ENCODE peak calls at places on chromosomes 2 and 18, in four cellular contexts. M, K, U and E are unnamed samples.

GRCh38 chr2:72146357-72147302 is 1.0 kb downstream of the CYP26B1 start:
- DNase-seq in M (no peak), K (no peak), U (no peak), E (no peak)

GRCh38 chr2:103959174-103960125 is 894.5 kb upstream of the POU3F3 start:
- DNase-seq in M (no peak), K (no peak), U (no peak), E (no peak)

GRCh38 chr2:111687911-111688310 is 196.1 kb downstream of the ANAPC1 start:
- DNase-seq in M (no peak), K (no peak), U (no peak), E (no peak)

GRCh38 chr2:145752091-145752806 is 1232.3 kb upstream of the ZEB2 start:
- DNase-seq in M (peak; percentile 27), K (peak; percentile 94), U (peak; percentile 89), E (no peak)

GRCh38 chr2:85541753-85542457 is 2.9 kb downstream of the MAT2A start:
- DNase-seq in M (no peak), K (peak; percentile 72), U (no peak), E (no peak)

GRCh38 chr2:231308631-231309414 is 86.7 kb upstream of the B3GNT7 start:
- DNase-seq in M (no peak), K (peak; percentile 11), U (peak; percentile 48), E (no peak)

GRCh38 chr2:174025271-174026121 is 60.3 kb upstream of the SP3 start:
- DNase-seq in M (peak; percentile 94), K (peak; percentile 96), U (peak; percentile 89), E (peak; percentile 72)

GRCh38 chr2:30336978-30337841 is 105.9 kb downstream of the LBH start:
- DNase-seq in M (no peak), K (no peak), U (peak; percentile 36), E (no peak)

DNA sequence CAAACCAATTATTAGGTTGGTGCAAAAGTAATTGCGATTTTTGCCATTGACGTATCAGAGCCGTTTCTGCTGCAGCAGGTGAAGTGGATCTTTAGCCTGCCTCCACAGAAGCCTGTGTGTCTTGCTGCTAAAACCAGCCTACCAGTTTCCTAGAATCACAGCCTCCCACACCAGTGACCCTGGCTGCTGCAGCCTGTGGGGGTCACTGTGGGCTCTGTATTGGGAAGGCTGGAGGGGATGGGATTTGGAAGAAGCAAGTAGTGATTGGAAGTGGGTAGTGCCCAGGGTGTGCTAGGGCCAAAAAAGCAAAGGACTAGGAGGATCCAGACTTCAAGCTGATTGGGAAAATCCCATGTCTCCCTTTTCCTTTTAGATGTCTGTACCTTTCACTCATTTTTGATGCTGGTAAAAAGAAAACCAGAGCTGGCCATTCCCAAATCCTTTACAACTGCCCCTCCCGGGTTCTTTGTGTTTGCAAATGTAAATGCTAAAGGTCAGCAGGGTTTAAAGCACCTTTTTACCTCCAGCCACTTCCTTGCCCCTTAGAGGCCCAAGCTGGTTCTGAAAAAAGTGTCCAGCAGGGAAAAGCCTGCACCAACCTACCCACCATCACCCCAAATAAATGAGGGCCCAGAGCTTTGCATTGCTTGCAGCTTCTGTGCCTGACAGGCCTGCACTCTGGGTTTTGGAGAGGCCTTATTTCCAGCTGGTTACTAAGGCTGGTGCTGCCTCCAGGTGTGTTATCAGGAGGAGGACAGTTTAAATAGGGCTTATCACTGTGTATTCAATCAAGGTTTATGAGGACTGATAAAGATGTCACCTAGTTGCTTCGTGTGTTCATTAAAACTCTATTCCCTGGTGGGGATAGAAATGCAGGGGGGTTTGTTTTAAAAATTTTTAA is 172.0 kb downstream of the MIB1 start:
- DNase-seq in M (no peak), K (no peak), U (no peak), E (no peak)
- TF ChIP-seq CTCF in M (no peak), K (peak; percentile 15), U (no peak), E (no peak)

DNA sequence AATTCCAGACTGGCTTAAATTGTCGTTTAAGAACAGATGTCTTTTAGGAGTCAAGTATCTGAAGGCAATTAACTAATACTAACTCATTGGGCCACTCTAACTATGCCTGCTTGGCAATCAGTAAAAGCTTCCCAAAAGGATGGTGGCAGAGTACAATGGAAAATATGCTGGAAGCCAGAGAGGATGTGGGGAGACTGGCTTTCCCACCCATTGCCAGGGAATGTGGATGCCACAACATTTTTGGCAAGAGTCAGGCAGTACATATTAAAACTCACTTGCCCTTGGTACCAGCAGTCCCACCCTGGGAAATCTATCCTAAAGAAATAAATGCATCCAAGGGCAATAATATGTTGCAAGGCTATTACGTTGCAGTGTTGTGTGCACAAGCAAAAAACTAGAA is 74.0 kb upstream of the FZD7 start:
- DNase-seq in M (no peak), K (peak; percentile 19), U (no peak), E (no peak)
- TF ChIP-seq CTCF in M (no peak), K (no peak), U (no peak), E (no peak)

GRCh38 chr2:45860136-45861106 is 208.9 kb downstream of the PRKCE start:
- DNase-seq in M (peak; percentile 44), K (peak; percentile 75), U (peak; percentile 38), E (no peak)
- TF ChIP-seq CTCF in M (no peak), K (peak; percentile 2), U (no peak), E (no peak)

DNA sequence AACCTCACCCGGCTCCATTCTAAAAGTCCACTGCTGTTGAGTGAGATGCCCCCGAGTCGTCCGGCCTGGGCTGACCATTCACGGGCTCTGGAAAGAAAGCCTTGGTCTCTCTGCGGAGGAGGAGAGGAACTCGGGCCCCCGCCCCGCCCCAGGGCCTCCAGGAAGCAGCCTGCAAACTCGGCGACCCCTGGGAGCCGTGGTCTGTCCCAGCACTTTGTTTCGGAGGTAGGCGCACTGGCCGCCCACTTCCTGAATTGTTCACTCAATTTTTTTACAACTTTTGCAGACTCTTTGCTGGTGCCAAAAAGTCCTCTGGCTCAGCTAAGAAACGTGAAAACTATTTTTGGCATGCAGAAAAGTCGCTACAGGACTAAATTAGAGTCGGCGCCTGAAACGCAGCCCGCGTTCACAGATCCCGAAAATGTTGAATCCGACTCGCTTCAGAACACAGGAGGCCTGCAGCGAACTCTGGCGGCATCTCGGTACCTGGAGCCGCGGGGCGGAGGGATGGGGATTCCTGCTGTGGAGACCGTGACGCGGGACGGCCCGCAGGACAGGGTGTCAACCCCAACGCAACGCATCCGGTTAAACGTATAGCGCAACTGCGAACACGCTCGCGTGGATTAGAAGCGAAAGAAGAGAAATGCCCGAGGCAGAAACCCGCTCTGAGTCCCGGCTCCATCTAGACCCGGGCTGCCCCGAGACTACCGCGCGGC is 1.5 kb downstream of the PXDN start:
- DNase-seq in M (peak; percentile 90), K (peak; percentile 96), U (peak; percentile 90), E (no peak)
- TF ChIP-seq CTCF in M (peak; percentile 46), K (peak; percentile 63), U (peak; percentile 68), E (no peak)

DNA sequence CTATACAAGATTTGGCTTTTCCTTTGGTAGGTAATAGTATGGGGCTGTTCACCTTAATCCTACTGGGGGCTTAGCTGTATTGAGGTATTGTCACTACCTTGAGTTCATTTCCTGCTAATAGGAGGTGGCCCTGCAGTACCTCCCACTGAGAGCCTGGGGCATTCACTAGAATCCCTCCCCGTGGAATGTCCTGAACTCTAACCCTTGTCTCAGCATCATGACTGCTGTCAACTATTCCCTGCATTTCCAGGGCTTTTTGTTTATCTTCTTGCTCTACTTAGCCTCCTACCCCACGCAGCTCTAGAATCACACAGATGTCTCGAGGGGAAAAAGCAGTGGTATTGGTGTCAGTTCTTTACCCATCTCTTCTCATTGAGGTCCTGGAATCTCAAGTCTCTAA is 542.3 kb downstream of the METTL4 start:
- DNase-seq in M (no peak), K (no peak), U (no peak), E (no peak)
- TF ChIP-seq CTCF in M (no peak), K (no peak), U (no peak), E (no peak)

GRCh38 chr2:176122633-176123482 is at the start of gene HOXD9:
- DNase-seq in M (peak; percentile 76), K (no peak), U (no peak), E (no peak)

GRCh38 chr2:176121377-176122111 is 975 bp upstream of the HOXD9 start:
- DNase-seq in M (no peak), K (no peak), U (no peak), E (no peak)

GRCh38 chr2:176123483-176123843 is 944 bp downstream of the HOXD9 start:
- DNase-seq in M (no peak), K (no peak), U (no peak), E (no peak)

GRCh38 chr2:176120369-176121307 is 1.9 kb upstream of the HOXD9 start:
- DNase-seq in M (no peak), K (no peak), U (no peak), E (no peak)

GRCh38 chr2:176122266-176122632 is 270 bp upstream of the HOXD9 start:
- DNase-seq in M (no peak), K (no peak), U (no peak), E (no peak)
- TF ChIP-seq CTCF in M (no peak), K (no peak), U (no peak), E (no peak)

GRCh38 chr2:172783091-172783898 is 47.6 kb downstream of the RAPGEF4 start:
- DNase-seq in M (no peak), K (peak; percentile 82), U (peak; percentile 94), E (no peak)
- TF ChIP-seq CTCF in M (no peak), K (peak; percentile 28), U (peak; percentile 22), E (no peak)

GRCh38 chr2:54525321-54525720 is 69.2 kb downstream of the SPTBN1 start:
- DNase-seq in M (no peak), K (no peak), U (no peak), E (no peak)
- TF ChIP-seq CTCF in M (no peak), K (no peak), U (no peak), E (no peak)

GRCh38 chr2:64914247-64914646 is 75.0 kb upstream of the SLC1A4 start:
- DNase-seq in M (no peak), K (no peak), U (no peak), E (no peak)

GRCh38 chr2:64914735-64915509 is 74.3 kb upstream of the SLC1A4 start:
- DNase-seq in M (no peak), K (peak; percentile 76), U (peak; percentile 68), E (no peak)

GRCh38 chr2:64915510-64915900 is 73.7 kb upstream of the SLC1A4 start:
- DNase-seq in M (no peak), K (peak; percentile 12), U (no peak), E (no peak)

GRCh38 chr2:64910972-64911433 is 78.2 kb upstream of the SLC1A4 start:
- DNase-seq in M (no peak), K (no peak), U (no peak), E (no peak)

DNA sequence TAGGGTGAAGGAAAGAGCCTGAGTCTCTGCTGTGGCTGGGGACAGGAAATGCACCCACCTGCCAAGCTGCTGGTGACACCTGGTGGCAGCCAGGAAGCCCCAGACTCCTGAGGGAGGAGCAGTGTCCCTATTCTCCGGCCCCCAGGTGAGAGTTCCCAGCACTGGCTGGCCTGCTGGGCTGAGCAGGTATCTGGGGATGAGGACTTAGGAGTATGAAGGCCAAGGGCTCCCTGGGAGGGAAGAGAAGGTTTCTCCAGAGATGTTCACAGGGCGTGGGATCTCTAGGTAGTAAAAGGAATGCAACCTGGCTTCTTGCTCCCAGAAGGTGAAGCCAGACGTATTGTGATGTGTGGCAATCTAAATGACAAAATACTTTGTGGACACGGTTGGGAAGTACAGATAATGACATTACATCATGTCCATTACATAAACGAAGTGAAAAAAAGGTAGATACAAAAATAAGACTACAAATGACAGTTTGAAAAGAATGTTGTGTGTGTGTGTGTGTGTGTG is 75.8 kb upstream of the SLC1A4 start:
- DNase-seq in M (no peak), K (no peak), U (no peak), E (no peak)
- TF ChIP-seq CTCF in M (no peak), K (no peak), U (no peak), E (no peak)

DNA sequence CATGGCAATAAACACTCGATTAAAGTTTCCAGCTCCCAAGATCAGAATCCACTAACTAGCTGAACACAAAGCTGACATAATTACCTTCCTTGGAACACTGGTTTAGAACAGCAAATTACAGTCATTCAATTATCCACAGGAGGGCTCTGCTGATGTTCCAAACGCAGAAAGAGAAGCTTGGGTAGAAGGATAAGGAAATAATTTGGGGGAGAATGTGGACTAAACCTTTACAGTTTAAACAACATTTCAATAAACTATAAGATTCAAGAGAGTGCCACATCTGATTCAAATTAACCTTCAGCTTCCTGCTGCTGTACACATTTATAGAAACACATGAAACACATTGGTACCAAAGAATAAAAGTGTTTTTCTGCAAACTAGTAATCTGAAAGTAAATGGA is 67.8 kb upstream of the ARL4C start:
- DNase-seq in M (no peak), K (peak; percentile 80), U (peak; percentile 80), E (no peak)
- TF ChIP-seq CTCF in M (no peak), K (peak; percentile 54), U (peak; percentile 56), E (no peak)